ENCODE peak calls at places on chromosomes 13 and 19, in ten cellular contexts. T is GOT3; Z is NCI-H1092; O is psoas muscle; M is stimulated activated CD4-positive, alpha-beta T cell treated with anti-CD3 and anti-CD28 coated beads, Interleukin-12 subunit alpha, Interleukin-12 subunit beta, amount 100 ng/mL, for 4 hours; L is SW 1271; R is central memory CD4-positive, alpha-beta T cell; W is hippocampal formation; J is epithelial cell of proximal tubule; U is lower leg skin. Y is an unnamed sample.

GRCh38 chr19:8461376-8461775 is 16.6 kb downstream of the HNRNPM start:
- DNase-seq in T (no peak), Z (no peak), O (no peak), M (no peak), L (no peak), R (no peak), W (no peak), J (no peak), U (no peak), Y (no peak)

GRCh38 chr19:42052241-42052863 is 17.7 kb downstream of the GRIK5 start:
- DNase-seq in T (no peak), Z (peak), O (no peak), M (no peak), L (no peak), R (no peak), W (no peak), J (no peak), U (no peak), Y (no peak)

GRCh38 chr13:20526664-20527063 is 1.0 kb upstream of the CRYL1 start:
- DNase-seq in T (no peak), Z (no peak), O (no peak), M (no peak), L (no peak), R (no peak), W (no peak), J (no peak), U (no peak), Y (no peak)

GRCh38 chr19:1560281-1560882 is 7.7 kb downstream of the MEX3D start:
- DNase-seq in T (no peak), Z (no peak), O (no peak), M (no peak), L (no peak), R (no peak), W (no peak), J (no peak), U (no peak), Y (no peak)

GRCh38 chr19:7408251-7408650 is 59.5 kb downstream of the ARHGEF18 start:
- DNase-seq in T (no peak), Z (no peak), O (no peak), M (no peak), L (no peak), R (no peak), W (no peak), J (no peak), U (no peak), Y (no peak)

GRCh38 chr19:13962738-13963602 is 10.7 kb downstream of the DCAF15 start:
- DNase-seq in T (no peak), Z (no peak), O (no peak), M (no peak), L (no peak), R (no peak), W (no peak), J (no peak), U (no peak), Y (peak)

GRCh38 chr19:11769995-11770394 is 3.2 kb downstream of the ZNF441 start:
- DNase-seq in T (no peak), Z (no peak), O (no peak), M (no peak), L (no peak), R (no peak), W (no peak), J (no peak), U (no peak), Y (no peak)

GRCh38 chr13:27578121-27579030 is 42.0 kb downstream of the LNX2 start:
- DNase-seq in T (no peak), Z (no peak), O (no peak), M (no peak), L (no peak), R (no peak), W (no peak), J (no peak), U (no peak), Y (no peak)

GRCh38 chr13:111636271-111636670 is 315.8 kb downstream of the TEX29 start:
- DNase-seq in T (no peak), Z (no peak), O (no peak), M (no peak), L (no peak), R (no peak), W (no peak), J (no peak), U (no peak), Y (no peak)

GRCh38 chr13:44557986-44558385 is 18.1 kb downstream of the TSC22D1 start:
- DNase-seq in T (no peak), Z (no peak), O (no peak), M (no peak), L (no peak), R (no peak), W (no peak), J (no peak), U (no peak), Y (no peak)

Y was measured in iPS-NIHi11.